ENCODE peak calls at places on chromosomes 7 and 10, in eight cellular contexts. One of them, this sample, is unnamed. For H3K27me3 and H3K4me1, the result is how much of the 10 kb centered on the place peaks cover.

GRCh38 chr10:73647211-73647874 is 6.1 kb upstream of the MYOZ1 start:
- DNase-seq in SJSA1: no peak
- DNase-seq in testis: peak
- DNase-seq in spleen: peak
- DNase-seq in lower lobe of right lung: peak
- DNase-seq in right atrium auricular region: peak
- DNase-seq in neural progenitor cell: peak
- DNase-seq in left lung: peak
- DNase-seq in this sample: no peak

GRCh38 chr10:84308481-84309304 is 19.7 kb upstream of the CCSER2 start:
- DNase-seq in SJSA1: peak
- DNase-seq in testis: no peak
- DNase-seq in spleen: no peak
- DNase-seq in lower lobe of right lung: peak
- DNase-seq in right atrium auricular region: no peak
- DNase-seq in neural progenitor cell: no peak
- DNase-seq in left lung: no peak
- DNase-seq in this sample: peak

GRCh38 chr10:33116293-33116697 is 158.3 kb upstream of the ITGB1 start:
- DNase-seq in SJSA1: peak
- DNase-seq in testis: peak
- DNase-seq in spleen: no peak
- DNase-seq in lower lobe of right lung: no peak
- DNase-seq in right atrium auricular region: no peak
- DNase-seq in neural progenitor cell: peak
- DNase-seq in left lung: no peak
- DNase-seq in this sample: peak

GRCh38 chr7:129990403-129991192 is 37.8 kb upstream of the UBE2H start:
- DNase-seq in SJSA1: no peak
- DNase-seq in testis: no peak
- DNase-seq in spleen: peak
- DNase-seq in lower lobe of right lung: no peak
- DNase-seq in right atrium auricular region: no peak
- DNase-seq in neural progenitor cell: peak
- DNase-seq in left lung: no peak
- DNase-seq in this sample: no peak

GRCh38 chr10:9681655-9682054 is 1336.0 kb upstream of the CELF2 start:
- DNase-seq in SJSA1: no peak
- DNase-seq in testis: no peak
- DNase-seq in spleen: no peak
- DNase-seq in lower lobe of right lung: no peak
- DNase-seq in right atrium auricular region: no peak
- DNase-seq in neural progenitor cell: no peak
- DNase-seq in left lung: no peak
- DNase-seq in this sample: no peak

GRCh38 chr10:5871596-5871995 is 18.1 kb downstream of the ANKRD16 start:
- DNase-seq in SJSA1: no peak
- DNase-seq in testis: no peak
- DNase-seq in spleen: no peak
- DNase-seq in lower lobe of right lung: no peak
- DNase-seq in right atrium auricular region: no peak
- DNase-seq in neural progenitor cell: no peak
- DNase-seq in left lung: no peak
- DNase-seq in this sample: no peak

GRCh38 chr10:11678074-11678793 is 63.9 kb upstream of the ECHDC3 start:
- DNase-seq in SJSA1: no peak
- DNase-seq in testis: no peak
- DNase-seq in spleen: peak
- DNase-seq in lower lobe of right lung: peak
- DNase-seq in right atrium auricular region: no peak
- DNase-seq in neural progenitor cell: no peak
- DNase-seq in left lung: no peak
- DNase-seq in this sample: no peak

GRCh38 chr7:35831208-35831607 is 30.4 kb downstream of the SEPTIN7 start:
- DNase-seq in SJSA1: no peak
- DNase-seq in testis: no peak
- DNase-seq in spleen: no peak
- DNase-seq in lower lobe of right lung: no peak
- DNase-seq in right atrium auricular region: no peak
- DNase-seq in neural progenitor cell: peak
- DNase-seq in left lung: no peak
- DNase-seq in this sample: peak

GRCh38 chr10:130020651-130021372 is 56.7 kb upstream of the EBF3 start:
- DNase-seq in SJSA1: peak
- DNase-seq in testis: no peak
- DNase-seq in spleen: peak
- DNase-seq in lower lobe of right lung: no peak
- DNase-seq in right atrium auricular region: no peak
- DNase-seq in neural progenitor cell: no peak
- DNase-seq in left lung: no peak
- DNase-seq in this sample: peak

GRCh38 chr10:122981066-122981464 is 864 bp downstream of the PSTK start:
- DNase-seq in SJSA1: no peak
- DNase-seq in testis: no peak
- DNase-seq in spleen: no peak
- DNase-seq in lower lobe of right lung: no peak
- DNase-seq in right atrium auricular region: no peak
- DNase-seq in neural progenitor cell: peak
- DNase-seq in left lung: no peak
- DNase-seq in this sample: peak

GRCh38 chr7:92973293-92973731 is 136.9 kb upstream of the CDK6 start:
- DNase-seq in SJSA1: no peak
- DNase-seq in testis: no peak
- DNase-seq in spleen: no peak
- DNase-seq in lower lobe of right lung: no peak
- DNase-seq in right atrium auricular region: no peak
- DNase-seq in neural progenitor cell: no peak
- DNase-seq in left lung: no peak
- DNase-seq in this sample: no peak

GRCh38 chr10:1270490-1270889 is 214.3 kb downstream of the WDR37 start:
- DNase-seq in SJSA1: peak
- DNase-seq in testis: no peak
- DNase-seq in spleen: no peak
- DNase-seq in lower lobe of right lung: no peak
- DNase-seq in right atrium auricular region: no peak
- DNase-seq in neural progenitor cell: no peak
- DNase-seq in left lung: no peak
- DNase-seq in this sample: no peak

GRCh38 chr10:6694447-6695155 is 114.5 kb upstream of the PRKCQ start:
- DNase-seq in SJSA1: peak
- DNase-seq in testis: no peak
- DNase-seq in spleen: no peak
- DNase-seq in lower lobe of right lung: no peak
- DNase-seq in right atrium auricular region: no peak
- DNase-seq in neural progenitor cell: no peak
- DNase-seq in left lung: no peak
- DNase-seq in this sample: no peak

GRCh38 chr10:69860290-69860689 is 58.6 kb downstream of the COL13A1 start:
- DNase-seq in SJSA1: no peak
- DNase-seq in testis: no peak
- DNase-seq in spleen: no peak
- DNase-seq in lower lobe of right lung: no peak
- DNase-seq in right atrium auricular region: no peak
- DNase-seq in neural progenitor cell: no peak
- DNase-seq in left lung: no peak
- DNase-seq in this sample: no peak

GRCh38 chr10:127157506-127158205 is 38.7 kb downstream of the INSYN2A start:
- DNase-seq in SJSA1: no peak
- DNase-seq in testis: no peak
- DNase-seq in spleen: no peak
- DNase-seq in lower lobe of right lung: no peak
- DNase-seq in right atrium auricular region: no peak
- DNase-seq in neural progenitor cell: no peak
- DNase-seq in left lung: no peak
- DNase-seq in this sample: no peak

GRCh38 chr10:43305881-43306280 is 39.0 kb upstream of the RASGEF1A start:
- DNase-seq in SJSA1: no peak
- DNase-seq in testis: no peak
- DNase-seq in spleen: no peak
- DNase-seq in lower lobe of right lung: no peak
- DNase-seq in right atrium auricular region: no peak
- DNase-seq in neural progenitor cell: no peak
- DNase-seq in left lung: no peak
- DNase-seq in this sample: peak
- H3K27me3 ChIP-seq in SJSA1: under half
- H3K27me3 ChIP-seq in testis: under half
- H3K27me3 ChIP-seq in spleen: under half
- H3K27me3 ChIP-seq in lower lobe of right lung: under half
- H3K27me3 ChIP-seq in right atrium auricular region: under half
- H3K27me3 ChIP-seq in neural progenitor cell: under half
- H3K27me3 ChIP-seq in left lung: under half
- H3K27me3 ChIP-seq in this sample: under half

GRCh38 chr7:116441534-116441933 is 58.0 kb upstream of the CAV2 start:
- DNase-seq in SJSA1: no peak
- DNase-seq in testis: no peak
- DNase-seq in spleen: no peak
- DNase-seq in lower lobe of right lung: no peak
- DNase-seq in right atrium auricular region: no peak
- DNase-seq in neural progenitor cell: no peak
- DNase-seq in left lung: no peak
- DNase-seq in this sample: no peak
- H3K4me1 ChIP-seq in SJSA1: under half
- H3K4me1 ChIP-seq in testis: under half
- H3K4me1 ChIP-seq in spleen: under half
- H3K4me1 ChIP-seq in lower lobe of right lung: under half
- H3K4me1 ChIP-seq in right atrium auricular region: under half
- H3K4me1 ChIP-seq in neural progenitor cell: under half
- H3K4me1 ChIP-seq in left lung: under half
- H3K4me1 ChIP-seq in this sample: under half

GRCh38 chr7:100566018-100566531 is 7.6 kb downstream of the SAP25 start:
- DNase-seq in SJSA1: no peak
- DNase-seq in testis: no peak
- DNase-seq in spleen: no peak
- DNase-seq in lower lobe of right lung: no peak
- DNase-seq in right atrium auricular region: no peak
- DNase-seq in neural progenitor cell: no peak
- DNase-seq in left lung: peak
- DNase-seq in this sample: no peak

GRCh38 chr7:100568936-100569844 is 4.5 kb downstream of the SAP25 start:
- DNase-seq in SJSA1: peak
- DNase-seq in testis: peak
- DNase-seq in spleen: peak
- DNase-seq in lower lobe of right lung: peak
- DNase-seq in right atrium auricular region: peak
- DNase-seq in neural progenitor cell: peak
- DNase-seq in left lung: peak
- DNase-seq in this sample: peak

GRCh38 chr7:100567751-100568175 is 5.9 kb downstream of the SAP25 start:
- DNase-seq in SJSA1: no peak
- DNase-seq in testis: no peak
- DNase-seq in spleen: peak
- DNase-seq in lower lobe of right lung: no peak
- DNase-seq in right atrium auricular region: no peak
- DNase-seq in neural progenitor cell: no peak
- DNase-seq in left lung: no peak
- DNase-seq in this sample: no peak

GRCh38 chr7:100567045-100567730 is 6.5 kb downstream of the SAP25 start:
- DNase-seq in SJSA1: no peak
- DNase-seq in testis: no peak
- DNase-seq in spleen: peak
- DNase-seq in lower lobe of right lung: no peak
- DNase-seq in right atrium auricular region: no peak
- DNase-seq in neural progenitor cell: no peak
- DNase-seq in left lung: peak
- DNase-seq in this sample: no peak

DNA sequence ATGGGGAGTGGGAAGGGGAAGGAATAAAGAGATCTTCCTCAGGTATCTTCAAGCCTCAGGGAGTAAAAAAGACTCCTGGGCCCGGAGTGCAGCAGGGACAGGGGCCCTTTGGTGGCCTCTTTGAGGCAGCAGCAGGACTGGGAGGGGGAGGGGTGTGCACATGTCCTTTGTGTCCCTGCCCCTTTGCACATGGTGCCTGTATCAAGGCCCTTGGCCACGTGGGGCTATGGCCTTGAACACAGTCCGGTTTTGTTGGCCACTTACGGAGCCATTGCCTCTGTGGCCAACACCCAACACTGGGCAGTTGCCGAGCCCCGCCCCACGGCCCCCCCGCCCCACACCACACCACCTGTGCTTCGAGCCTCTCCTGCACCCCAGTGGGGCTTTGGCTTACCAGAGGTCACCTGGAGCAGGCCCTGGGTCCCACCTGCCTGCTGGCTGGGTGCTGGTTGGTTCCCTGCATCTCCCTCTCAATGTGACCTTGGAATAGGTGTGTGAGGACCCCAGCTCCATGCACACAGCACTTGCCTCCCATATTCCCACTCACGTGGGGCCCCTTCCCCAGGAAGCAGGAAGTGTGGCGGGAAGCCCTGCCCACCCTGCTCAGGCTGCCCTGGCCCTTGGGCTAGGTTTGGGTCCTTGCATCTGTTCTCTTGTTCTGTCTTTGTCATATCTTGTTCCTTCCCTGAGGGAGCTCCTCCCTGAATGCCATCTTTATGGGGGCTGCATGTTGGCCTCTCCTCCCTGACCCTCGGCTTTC is 5.3 kb downstream of the SAP25 start:
- DNase-seq in SJSA1: no peak
- DNase-seq in testis: peak
- DNase-seq in spleen: peak
- DNase-seq in lower lobe of right lung: no peak
- DNase-seq in right atrium auricular region: no peak
- DNase-seq in neural progenitor cell: no peak
- DNase-seq in left lung: peak
- DNase-seq in this sample: no peak
- H3K4me3 ChIP-seq in SJSA1: no peak
- H3K4me3 ChIP-seq in testis: no peak
- H3K4me3 ChIP-seq in spleen: no peak
- H3K4me3 ChIP-seq in lower lobe of right lung: no peak
- H3K4me3 ChIP-seq in right atrium auricular region: no peak
- H3K4me3 ChIP-seq in neural progenitor cell: no peak
- H3K4me3 ChIP-seq in left lung: no peak
- H3K4me3 ChIP-seq in this sample: no peak

DNA sequence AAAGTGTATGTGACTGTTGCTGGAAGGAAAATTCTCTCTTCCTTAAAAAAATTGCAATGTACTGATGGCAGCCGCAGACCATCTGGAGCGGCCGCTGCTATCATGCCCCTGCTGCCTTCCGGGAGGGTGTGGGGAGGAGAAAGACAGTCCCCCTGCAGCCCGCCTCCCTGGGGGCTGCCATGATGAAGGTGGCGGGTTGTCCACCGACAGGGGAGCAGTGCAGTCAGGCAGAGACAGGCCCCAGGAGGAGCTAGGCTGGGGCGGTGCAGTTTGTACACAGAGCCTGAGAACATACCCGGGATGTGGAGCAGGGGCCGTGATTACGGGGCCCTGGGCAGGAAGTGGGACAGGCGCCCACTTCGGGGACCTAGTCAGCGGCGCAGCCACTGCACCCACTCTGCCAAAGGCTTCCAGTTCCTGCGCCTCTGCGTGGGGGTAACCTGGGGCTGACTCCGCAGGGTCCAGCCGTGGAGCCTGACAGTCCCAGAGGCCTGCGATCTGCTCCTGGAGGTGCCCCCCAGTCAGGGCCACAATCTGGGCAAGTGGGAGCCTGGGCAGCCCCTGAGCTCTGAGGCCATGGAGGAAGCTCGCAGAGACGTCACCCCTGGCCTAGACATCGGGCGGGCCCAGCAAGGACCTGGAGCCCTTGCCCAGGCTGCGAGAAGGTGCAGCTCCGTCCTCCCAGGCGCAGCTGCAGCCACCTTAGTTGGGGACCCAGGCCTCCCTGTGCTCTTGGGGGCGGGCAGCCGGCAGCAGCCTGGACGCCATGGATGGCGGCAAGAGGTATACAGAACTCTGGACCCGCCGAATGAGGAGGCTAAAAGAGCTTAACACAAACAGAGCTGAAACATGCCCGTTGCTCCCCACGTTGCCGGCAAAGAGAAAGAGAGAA is 1356.8 kb downstream of the XPNPEP1 start:
- DNase-seq in SJSA1: no peak
- DNase-seq in testis: no peak
- DNase-seq in spleen: no peak
- DNase-seq in lower lobe of right lung: no peak
- DNase-seq in right atrium auricular region: no peak
- DNase-seq in neural progenitor cell: no peak
- DNase-seq in left lung: peak
- DNase-seq in this sample: no peak
- H3K27me3 ChIP-seq in SJSA1: under half
- H3K27me3 ChIP-seq in testis: under half
- H3K27me3 ChIP-seq in spleen: under half
- H3K27me3 ChIP-seq in lower lobe of right lung: under half
- H3K27me3 ChIP-seq in right atrium auricular region: under half
- H3K27me3 ChIP-seq in neural progenitor cell: under half
- H3K27me3 ChIP-seq in left lung: under half
- H3K27me3 ChIP-seq in this sample: under half